ENCODE peak calls at places on chromosome 22, in four cellular contexts. G is progenitor cell of endocrine pancreas, Z is kidney, B is esophagus muscularis mucosa. P is an unnamed sample.

GRCh38 chr22:37057796-37058510 is 6.4 kb downstream of the KCTD17 start:
- DNase-seq in Z (peak), G (no peak), B (no peak), P (no peak)

GRCh38 chr22:42434283-42434682 is 2.1 kb upstream of the NFAM1 start:
- DNase-seq in G (no peak), B (no peak), Z (no peak), P (no peak)

GRCh38 chr22:36439481-36440271 is 41.8 kb downstream of the TXN2 start:
- DNase-seq in B (no peak), G (no peak), Z (peak), P (no peak)

GRCh38 chr22:49509016-49509415 is 318.7 kb downstream of the BRD1 start:
- DNase-seq in Z (no peak), B (no peak), G (no peak), P (no peak)

GRCh38 chr22:20429254-20430100 is 8.1 kb downstream of the SCARF2 start:
- DNase-seq in G (no peak), B (no peak), Z (peak), P (no peak)

GRCh38 chr22:19121631-19122142 is 525 bp downstream of the DGCR2 start:
- DNase-seq in G (peak), Z (peak), B (no peak), P (no peak)

GRCh38 chr22:37518509-37519267 is 527 bp downstream of the CARD10 start:
- DNase-seq in G (no peak), B (no peak), Z (peak), P (no peak)

GRCh38 chr22:37456351-37456750 is 29.1 kb upstream of the ELFN2 start:
- DNase-seq in B (no peak), Z (no peak), G (no peak), P (no peak)

GRCh38 chr22:19271273-19271855 is 20.2 kb downstream of the CLTCL1 start:
- DNase-seq in B (peak), G (no peak), Z (no peak), P (peak)

GRCh38 chr22:41157083-41157482 is 48.0 kb upstream of the L3MBTL2 start:
- DNase-seq in B (no peak), G (no peak), Z (no peak), P (no peak)

GRCh38 chr22:42317691-42318547 is 47.5 kb upstream of the TCF20 start:
- DNase-seq in G (no peak), Z (peak), B (no peak), P (no peak)

GRCh38 chr22:19719055-19719482 is 4.3 kb upstream of the GP1BB start:
- DNase-seq in B (no peak), Z (no peak), G (no peak), P (no peak)

GRCh38 chr22:49525776-49526535 is 301.7 kb downstream of the BRD1 start:
- DNase-seq in G (no peak), B (no peak), Z (no peak), P (no peak)

GRCh38 chr22:45552580-45553332 is 50.1 kb downstream of the FBLN1 start:
- DNase-seq in G (no peak), Z (peak), B (no peak), P (no peak)

DNA sequence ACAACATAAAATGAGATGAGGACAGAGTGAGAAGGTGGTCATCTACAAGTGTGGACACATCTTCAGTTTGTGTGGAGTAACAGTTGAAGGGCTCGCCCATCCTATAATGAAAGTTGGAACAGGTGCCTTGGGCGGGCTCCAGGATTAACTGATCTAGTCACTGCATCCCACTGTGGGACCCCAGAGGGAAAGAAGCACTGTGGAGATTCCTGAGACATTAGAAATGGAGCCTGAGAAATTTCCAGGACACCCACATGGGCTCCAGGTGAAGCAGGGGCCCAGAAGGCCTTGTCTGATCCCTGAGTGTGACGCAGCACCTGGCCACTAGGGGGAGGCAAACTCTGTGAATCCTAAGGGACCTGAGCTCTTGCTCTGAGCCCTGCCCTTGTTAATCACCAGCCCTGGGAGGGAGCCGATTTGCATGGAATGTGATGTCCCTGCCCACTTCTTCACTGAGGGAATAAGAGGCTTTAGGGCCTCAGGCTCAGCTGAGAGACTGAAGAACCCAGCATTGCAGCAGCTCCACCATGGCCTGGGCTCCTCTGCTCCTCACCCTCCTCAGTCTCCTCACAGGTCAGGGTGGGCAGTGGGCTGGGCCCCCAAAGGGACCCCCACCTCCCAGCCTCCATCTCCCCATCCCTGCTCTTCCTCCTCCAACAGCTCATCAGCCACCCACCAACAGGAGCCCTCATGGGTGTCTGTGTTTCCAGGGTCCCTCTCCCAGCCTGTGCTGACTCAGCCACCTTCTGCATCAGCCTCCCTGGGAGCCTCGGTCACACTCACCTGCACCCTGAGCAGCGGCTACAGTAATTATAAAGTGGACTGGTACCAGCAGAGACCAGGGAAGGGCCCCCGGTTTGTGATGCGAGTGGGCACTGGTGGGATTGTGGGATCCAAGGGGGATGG is 98.4 kb downstream of the VPREB1 start:
- DNase-seq in G (peak), Z (peak), B (peak), P (no peak)
- TF ChIP-seq CTCF in G (peak), Z (peak), B (peak), P (peak)

DNA sequence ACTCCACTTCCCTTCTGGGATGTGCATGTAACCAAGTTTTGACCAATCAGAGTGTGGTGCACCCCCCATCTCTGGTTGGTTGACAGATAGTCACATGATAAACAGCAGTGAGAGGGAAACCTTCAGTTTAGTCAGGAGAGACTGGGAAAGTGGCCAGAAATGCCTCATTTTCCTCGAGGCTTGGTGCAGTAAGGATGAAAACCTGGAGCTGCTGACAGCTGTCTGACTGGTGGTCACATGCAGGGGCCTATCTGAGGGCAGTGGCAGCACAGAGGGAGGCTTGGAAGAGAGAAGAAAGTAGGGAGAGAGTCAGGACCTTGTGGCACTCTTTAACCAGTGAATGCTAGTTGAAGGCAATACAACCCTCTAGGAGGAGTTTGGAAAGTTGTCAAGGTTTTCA is 67.2 kb upstream of the GRK3 start:
- DNase-seq in G (no peak), Z (no peak), B (no peak), P (no peak)
- TF ChIP-seq CTCF in G (no peak), Z (no peak), B (no peak), P (no peak)

GRCh38 chr22:38632528-38632927 is 23.7 kb downstream of the FAM227A start:
- DNase-seq in B (no peak), G (no peak), Z (no peak), P (no peak)
- TF ChIP-seq CTCF in B (no peak), G (no peak), Z (no peak), P (no peak)

DNA sequence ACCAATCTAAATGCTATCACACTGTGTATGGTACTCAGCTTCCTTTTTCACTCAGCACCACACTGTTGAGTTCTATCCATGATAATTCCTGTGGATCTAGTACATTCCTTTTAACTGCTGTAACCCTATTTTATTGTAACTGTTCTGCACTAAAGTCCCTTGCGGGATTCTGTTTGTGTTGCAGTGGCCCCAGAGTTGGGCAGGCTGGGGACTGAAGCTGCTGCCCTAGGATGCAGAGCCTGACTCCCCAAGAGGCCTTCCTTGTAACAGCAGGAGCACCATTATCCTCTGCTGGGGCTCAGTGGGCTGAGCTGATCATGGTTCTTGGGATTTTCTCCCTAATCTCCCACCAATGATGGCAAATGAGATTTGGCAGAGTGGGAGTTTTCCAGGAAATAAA is 77.7 kb downstream of the CABIN1 start:
- DNase-seq in G (no peak), Z (peak), B (no peak), P (no peak)
- TF ChIP-seq CTCF in G (no peak), Z (no peak), B (no peak), P (no peak)

GRCh38 chr22:27331526-27332281 is 469.9 kb downstream of the MN1 start:
- DNase-seq in G (peak), B (peak), Z (peak), P (peak)
- TF ChIP-seq CTCF in G (peak), B (peak), Z (peak), P (peak)

DNA sequence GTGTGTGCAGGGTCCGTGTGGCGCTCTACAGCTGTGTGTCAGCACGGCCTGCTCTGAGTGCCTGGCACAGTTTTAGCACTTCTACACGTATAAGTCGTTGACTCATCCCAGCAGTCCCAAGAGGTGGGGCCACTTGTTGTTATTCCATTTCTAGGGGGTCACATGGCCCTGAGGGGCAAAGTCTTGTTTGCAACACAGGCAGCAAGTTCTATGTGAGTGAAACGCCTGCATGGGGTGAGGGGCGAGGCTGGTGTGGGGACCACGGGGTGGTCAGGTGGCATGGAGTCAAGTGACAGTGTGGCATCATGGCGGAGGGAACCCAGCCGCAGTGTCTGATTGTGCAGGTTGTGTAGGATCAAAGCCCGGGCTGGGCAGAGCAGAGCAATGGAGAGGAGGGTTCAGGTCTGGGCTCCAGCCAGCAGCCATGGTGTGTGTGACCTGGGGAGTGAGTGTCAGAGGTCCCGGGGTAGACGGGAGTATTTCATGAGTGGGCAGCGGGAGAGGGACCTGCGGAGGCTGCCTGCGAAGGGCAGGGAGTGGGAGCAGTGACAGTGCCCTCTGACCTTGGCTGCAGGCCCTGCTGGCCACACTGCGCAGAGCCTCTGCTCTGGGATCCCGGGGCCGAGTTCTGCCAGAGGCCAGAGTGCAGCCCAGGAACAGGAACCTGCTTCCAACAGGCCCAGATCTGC is 27.9 kb downstream of the SHANK3 start:
- DNase-seq in G (no peak), Z (peak), B (no peak), P (no peak)
- TF ChIP-seq CTCF in G (no peak), Z (no peak), B (no peak), P (no peak)

GRCh38 chr22:28800308-28801041 is at the start of gene XBP1:
- DNase-seq in Z (peak), G (peak), B (peak), P (peak)
- TF ChIP-seq CTCF in Z (no peak), G (no peak), B (no peak), P (no peak)

GRCh38 chr22:31106001-31106571 is 1.3 kb downstream of the SELENOM start:
- DNase-seq in B (no peak), G (no peak), Z (no peak), P (no peak)
- TF ChIP-seq CTCF in B (no peak), G (no peak), Z (no peak), P (no peak)

DNA sequence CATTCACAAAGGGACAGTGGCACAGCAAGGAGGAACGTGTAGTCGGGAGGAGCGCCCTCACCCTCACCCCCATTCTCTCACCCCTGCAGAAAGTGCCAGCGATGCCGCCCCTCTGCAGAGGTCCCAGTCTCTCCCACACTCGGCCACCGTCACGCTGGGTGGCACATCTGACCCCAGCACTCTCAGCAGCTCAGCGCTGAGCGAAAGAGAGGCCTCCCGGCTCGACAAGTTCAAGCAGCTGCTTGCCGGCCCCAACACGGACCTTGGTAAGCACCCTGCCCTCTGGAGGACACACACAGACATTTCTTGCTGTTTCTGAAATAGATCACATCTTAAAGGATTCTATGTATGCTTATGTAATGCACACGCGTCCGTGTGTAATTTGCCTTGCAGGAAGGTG is 34.9 kb downstream of the TBC1D22A start:
- DNase-seq in B (no peak), Z (peak), G (no peak), P (no peak)
- TF ChIP-seq CTCF in B (no peak), Z (peak), G (peak), P (peak)

P was measured in type B pancreatic cell.